ENCODE peak calls at places on chromosomes 13 and 19, in four cellular contexts. L is T-helper 2 cell, N is tibial artery, K is fibroblast of mammary gland. J is an unnamed sample.

GRCh38 chr19:11324079-11324661 is 15.3 kb downstream of the RAB3D start:
- DNase-seq in N (peak), K (peak), L (no peak), J (peak)

GRCh38 chr13:44819245-44819644 is 170.0 kb downstream of the NUFIP1 start:
- DNase-seq in K (peak), N (no peak), L (no peak), J (peak)

GRCh38 chr13:23020246-23020843 is 160.4 kb upstream of the SGCG start:
- DNase-seq in L (peak), N (peak), K (peak), J (peak)

GRCh38 chr13:96817336-96817941 is 176.8 kb downstream of the OXGR1 start:
- DNase-seq in L (no peak), K (peak), N (no peak), J (peak)

GRCh38 chr13:51848674-51849073 is 3.7 kb upstream of the TMEM272 start:
- DNase-seq in K (peak), N (no peak), L (no peak), J (no peak)

GRCh38 chr13:23995283-23996073 is 98.2 kb upstream of the C1QTNF9B start:
- DNase-seq in L (no peak), N (no peak), K (no peak), J (no peak)

GRCh38 chr13:100946588-100946987 is 272.0 kb upstream of the TMTC4 start:
- DNase-seq in K (no peak), N (no peak), L (no peak), J (no peak)

GRCh38 chr13:98984118-98984517 is 6.3 kb upstream of the DOCK9 start:
- DNase-seq in K (no peak), N (no peak), L (no peak), J (no peak)

GRCh38 chr19:45068041-45068440 is 8.2 kb downstream of the ZNF296 start:
- DNase-seq in K (no peak), L (no peak), N (no peak), J (no peak)

GRCh38 chr19:11856568-11857264 is 8.2 kb downstream of the ZNF439 start:
- DNase-seq in N (no peak), L (no peak), K (no peak), J (no peak)

GRCh38 chr19:3458229-3458555 is 22.1 kb downstream of the SMIM24 start:
- DNase-seq in L (no peak), N (no peak), K (no peak), J (no peak)

GRCh38 chr19:30559446-30559845 is 187.3 kb downstream of the ZNF536 start:
- DNase-seq in K (no peak), N (no peak), L (no peak), J (no peak)

GRCh38 chr13:33230178-33230881 is 55.2 kb downstream of the STARD13 start:
- DNase-seq in N (no peak), L (no peak), K (peak), J (no peak)

GRCh38 chr13:19860884-19861655 is 2.4 kb downstream of the ZMYM5 start:
- DNase-seq in L (no peak), K (peak), N (no peak), J (peak)

GRCh38 chr13:100666124-100666523 is 8.5 kb downstream of the TMTC4 start:
- DNase-seq in L (no peak), K (peak), N (no peak), J (peak)

GRCh38 chr13:33261426-33262068 is 24.0 kb downstream of the STARD13 start:
- DNase-seq in K (no peak), N (no peak), L (no peak), J (no peak)

GRCh38 chr19:44814517-44814916 is 5.6 kb downstream of the BCAM start:
- DNase-seq in K (no peak), N (no peak), L (no peak), J (no peak)

J was measured in fibroblast of the conjunctiva.